ENCODE peak calls at places on chromosomes 6 and 20, in six cellular contexts. One of them, this sample, is unnamed.

GRCh38 chr6:6008648-6009421 is 2.1 kb upstream of the NRN1 start:
- DNase-seq in PC-3: peak
- DNase-seq in mesendoderm: peak
- DNase-seq in aorta: peak
- DNase-seq in iPS DF 6.9: no peak
- DNase-seq in mesenchymal stem cell: no peak
- DNase-seq in this sample: no peak

GRCh38 chr6:14743465-14744211 is 502.2 kb upstream of the JARID2 start:
- DNase-seq in PC-3: peak
- DNase-seq in mesendoderm: peak
- DNase-seq in aorta: peak
- DNase-seq in iPS DF 6.9: no peak
- DNase-seq in mesenchymal stem cell: peak
- DNase-seq in this sample: peak

GRCh38 chr6:161128680-161129196 is 137.2 kb downstream of the MAP3K4 start:
- DNase-seq in PC-3: peak
- DNase-seq in mesendoderm: no peak
- DNase-seq in aorta: no peak
- DNase-seq in iPS DF 6.9: no peak
- DNase-seq in mesenchymal stem cell: peak
- DNase-seq in this sample: peak

GRCh38 chr6:22300287-22300998 is 3.6 kb upstream of the PRL start:
- DNase-seq in PC-3: no peak
- DNase-seq in mesendoderm: no peak
- DNase-seq in aorta: no peak
- DNase-seq in iPS DF 6.9: no peak
- DNase-seq in mesenchymal stem cell: no peak
- DNase-seq in this sample: no peak

GRCh38 chr6:34465551-34466241 is at the start of gene PACSIN1:
- DNase-seq in PC-3: peak
- DNase-seq in mesendoderm: peak
- DNase-seq in aorta: no peak
- DNase-seq in iPS DF 6.9: no peak
- DNase-seq in mesenchymal stem cell: no peak
- DNase-seq in this sample: no peak

GRCh38 chr20:1308702-1309095 is 20.2 kb downstream of the SDCBP2 start:
- DNase-seq in PC-3: no peak
- DNase-seq in mesendoderm: no peak
- DNase-seq in aorta: peak
- DNase-seq in iPS DF 6.9: no peak
- DNase-seq in mesenchymal stem cell: no peak
- DNase-seq in this sample: no peak

GRCh38 chr20:43751167-43752050 is 24.6 kb upstream of the GTSF1L start:
- DNase-seq in PC-3: peak
- DNase-seq in mesendoderm: no peak
- DNase-seq in aorta: no peak
- DNase-seq in iPS DF 6.9: no peak
- DNase-seq in mesenchymal stem cell: peak
- DNase-seq in this sample: no peak

GRCh38 chr6:34671801-34672656 is 24.5 kb downstream of the ILRUN start:
- DNase-seq in PC-3: peak
- DNase-seq in mesendoderm: no peak
- DNase-seq in aorta: no peak
- DNase-seq in iPS DF 6.9: no peak
- DNase-seq in mesenchymal stem cell: peak
- DNase-seq in this sample: no peak

GRCh38 chr6:73802366-73802765 is 106.4 kb downstream of the CD109 start:
- DNase-seq in PC-3: no peak
- DNase-seq in mesendoderm: no peak
- DNase-seq in aorta: no peak
- DNase-seq in iPS DF 6.9: no peak
- DNase-seq in mesenchymal stem cell: no peak
- DNase-seq in this sample: no peak

GRCh38 chr6:43681303-43681702 is 6.3 kb downstream of the MRPS18A start:
- DNase-seq in PC-3: no peak
- DNase-seq in mesendoderm: no peak
- DNase-seq in aorta: peak
- DNase-seq in iPS DF 6.9: no peak
- DNase-seq in mesenchymal stem cell: no peak
- DNase-seq in this sample: no peak

GRCh38 chr6:52546678-52547077 is 30.2 kb downstream of the TRAM2 start:
- DNase-seq in PC-3: no peak
- DNase-seq in mesendoderm: no peak
- DNase-seq in aorta: no peak
- DNase-seq in iPS DF 6.9: no peak
- DNase-seq in mesenchymal stem cell: no peak
- DNase-seq in this sample: no peak

GRCh38 chr6:64622944-64623343 is 987.3 kb downstream of the PHF3 start:
- DNase-seq in PC-3: no peak
- DNase-seq in mesendoderm: no peak
- DNase-seq in aorta: no peak
- DNase-seq in iPS DF 6.9: no peak
- DNase-seq in mesenchymal stem cell: no peak
- DNase-seq in this sample: no peak

GRCh38 chr20:55667955-55668354 is 337.4 kb downstream of the CBLN4 start:
- DNase-seq in PC-3: no peak
- DNase-seq in mesendoderm: no peak
- DNase-seq in aorta: no peak
- DNase-seq in iPS DF 6.9: no peak
- DNase-seq in mesenchymal stem cell: no peak
- DNase-seq in this sample: no peak

GRCh38 chr6:34249469-34250370 is 914 bp upstream of the SMIM29 start:
- DNase-seq in PC-3: no peak
- DNase-seq in mesendoderm: no peak
- DNase-seq in aorta: peak
- DNase-seq in iPS DF 6.9: no peak
- DNase-seq in mesenchymal stem cell: no peak
- DNase-seq in this sample: no peak

GRCh38 chr6:133947302-133947900 is 5.6 kb upstream of the TBPL1 start:
- DNase-seq in PC-3: no peak
- DNase-seq in mesendoderm: no peak
- DNase-seq in aorta: no peak
- DNase-seq in iPS DF 6.9: no peak
- DNase-seq in mesenchymal stem cell: no peak
- DNase-seq in this sample: no peak

GRCh38 chr20:33279261-33279910 is 3.6 kb upstream of the BPIFB1 start:
- DNase-seq in PC-3: no peak
- DNase-seq in mesendoderm: no peak
- DNase-seq in aorta: no peak
- DNase-seq in iPS DF 6.9: no peak
- DNase-seq in mesenchymal stem cell: no peak
- DNase-seq in this sample: no peak

GRCh38 chr6:3928111-3928510 is 78.9 kb downstream of the FAM50B start:
- DNase-seq in PC-3: no peak
- DNase-seq in mesendoderm: no peak
- DNase-seq in aorta: no peak
- DNase-seq in iPS DF 6.9: no peak
- DNase-seq in mesenchymal stem cell: no peak
- DNase-seq in this sample: no peak

GRCh38 chr20:7714549-7714948 is 225.7 kb downstream of the HAO1 start:
- DNase-seq in PC-3: no peak
- DNase-seq in mesendoderm: no peak
- DNase-seq in aorta: no peak
- DNase-seq in iPS DF 6.9: no peak
- DNase-seq in mesenchymal stem cell: no peak
- DNase-seq in this sample: no peak

GRCh38 chr6:58198301-58198700 is 880.9 kb downstream of the PRIM2 start:
- DNase-seq in PC-3: peak
- DNase-seq in mesendoderm: no peak
- DNase-seq in aorta: no peak
- DNase-seq in iPS DF 6.9: no peak
- DNase-seq in mesenchymal stem cell: no peak
- DNase-seq in this sample: no peak

GRCh38 chr20:2946988-2947961 is 74.0 kb downstream of the PTPRA start:
- DNase-seq in PC-3: no peak
- DNase-seq in mesendoderm: no peak
- DNase-seq in aorta: no peak
- DNase-seq in iPS DF 6.9: no peak
- DNase-seq in mesenchymal stem cell: peak
- DNase-seq in this sample: no peak

GRCh38 chr20:21826946-21827345 is 121.5 kb downstream of the PAX1 start:
- DNase-seq in PC-3: no peak
- DNase-seq in mesendoderm: peak
- DNase-seq in aorta: no peak
- DNase-seq in iPS DF 6.9: no peak
- DNase-seq in mesenchymal stem cell: no peak
- DNase-seq in this sample: no peak

GRCh38 chr6:145948328-145948727 is 15.8 kb downstream of the SHPRH start:
- DNase-seq in PC-3: peak
- DNase-seq in mesendoderm: peak
- DNase-seq in aorta: no peak
- DNase-seq in iPS DF 6.9: no peak
- DNase-seq in mesenchymal stem cell: peak
- DNase-seq in this sample: no peak

GRCh38 chr6:27234576-27234975 is 12.9 kb upstream of the PRSS16 start:
- DNase-seq in PC-3: no peak
- DNase-seq in mesendoderm: no peak
- DNase-seq in aorta: no peak
- DNase-seq in iPS DF 6.9: no peak
- DNase-seq in mesenchymal stem cell: no peak
- DNase-seq in this sample: no peak
- H3K4me3 ChIP-seq in PC-3: no peak
- H3K4me3 ChIP-seq in mesendoderm: no peak
- H3K4me3 ChIP-seq in aorta: no peak
- H3K4me3 ChIP-seq in iPS DF 6.9: no peak
- H3K4me3 ChIP-seq in mesenchymal stem cell: no peak
- H3K4me3 ChIP-seq in this sample: peak

DNA sequence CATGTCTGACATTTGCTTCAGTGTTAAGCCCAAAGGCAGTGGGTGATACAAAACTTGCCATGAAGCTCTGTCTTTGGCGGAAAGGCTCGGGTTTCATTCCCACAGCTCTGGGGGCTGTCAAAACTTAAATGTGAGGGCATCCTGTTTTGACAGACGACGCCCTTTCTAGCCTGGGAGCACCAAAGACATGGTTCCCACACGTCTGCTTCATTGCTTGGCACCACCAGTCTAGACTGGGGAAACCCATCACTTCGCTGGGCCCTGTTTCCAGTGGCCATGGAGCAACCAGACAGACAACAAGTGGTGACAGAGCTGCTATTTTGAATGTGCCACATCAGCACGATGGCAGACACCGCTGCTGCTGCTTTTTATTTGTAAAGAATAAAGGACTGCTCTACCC is 127.5 kb downstream of the SASH1 start:
- DNase-seq in PC-3: no peak
- DNase-seq in mesendoderm: no peak
- DNase-seq in aorta: no peak
- DNase-seq in iPS DF 6.9: no peak
- DNase-seq in mesenchymal stem cell: peak
- DNase-seq in this sample: no peak
- H3K27ac ChIP-seq in PC-3: no peak
- H3K27ac ChIP-seq in mesendoderm: no peak
- H3K27ac ChIP-seq in aorta: no peak
- H3K27ac ChIP-seq in iPS DF 6.9: no peak
- H3K27ac ChIP-seq in mesenchymal stem cell: no peak
- H3K27ac ChIP-seq in this sample: no peak

GRCh38 chr6:159572344-159573120 is 120.5 kb downstream of the SOD2 start:
- DNase-seq in PC-3: no peak
- DNase-seq in mesendoderm: no peak
- DNase-seq in aorta: no peak
- DNase-seq in iPS DF 6.9: no peak
- DNase-seq in mesenchymal stem cell: no peak
- DNase-seq in this sample: no peak

GRCh38 chr6:159578629-159579028 is 114.4 kb downstream of the SOD2 start:
- DNase-seq in PC-3: no peak
- DNase-seq in mesendoderm: no peak
- DNase-seq in aorta: no peak
- DNase-seq in iPS DF 6.9: no peak
- DNase-seq in mesenchymal stem cell: no peak
- DNase-seq in this sample: no peak

GRCh38 chr6:159582736-159583135 is 110.3 kb downstream of the SOD2 start:
- DNase-seq in PC-3: no peak
- DNase-seq in mesendoderm: no peak
- DNase-seq in aorta: no peak
- DNase-seq in iPS DF 6.9: no peak
- DNase-seq in mesenchymal stem cell: no peak
- DNase-seq in this sample: no peak

DNA sequence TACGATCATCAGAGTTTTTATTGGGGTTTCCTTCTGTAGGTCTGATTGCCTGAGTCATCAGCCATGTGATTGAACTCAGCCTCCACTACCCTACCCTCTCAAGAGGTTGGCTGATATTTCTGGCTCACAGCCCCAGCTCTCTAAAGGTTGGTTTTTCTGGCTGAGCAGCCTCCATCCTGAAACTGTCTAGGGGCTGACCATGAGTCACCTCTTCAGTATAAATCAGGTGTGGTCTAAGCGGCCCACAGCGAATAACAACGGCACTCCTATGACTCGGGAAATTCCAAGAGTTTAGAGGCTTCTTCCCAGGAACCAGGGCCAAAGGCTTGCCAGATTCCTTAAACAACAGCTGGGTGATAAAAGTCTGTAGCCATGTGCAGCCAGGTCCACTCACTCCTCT is 115.5 kb downstream of the SOD2 start:
- DNase-seq in PC-3: peak
- DNase-seq in mesendoderm: peak
- DNase-seq in aorta: no peak
- DNase-seq in iPS DF 6.9: no peak
- DNase-seq in mesenchymal stem cell: no peak
- DNase-seq in this sample: no peak
- H3K4me3 ChIP-seq in PC-3: no peak
- H3K4me3 ChIP-seq in mesendoderm: no peak
- H3K4me3 ChIP-seq in aorta: no peak
- H3K4me3 ChIP-seq in iPS DF 6.9: no peak
- H3K4me3 ChIP-seq in mesenchymal stem cell: no peak
- H3K4me3 ChIP-seq in this sample: no peak

GRCh38 chr6:138596126-138596525 is 96.8 kb upstream of the NHSL1 start:
- DNase-seq in PC-3: no peak
- DNase-seq in mesendoderm: no peak
- DNase-seq in aorta: no peak
- DNase-seq in iPS DF 6.9: no peak
- DNase-seq in mesenchymal stem cell: no peak
- DNase-seq in this sample: no peak

GRCh38 chr6:138593100-138593877 is 94.0 kb upstream of the NHSL1 start:
- DNase-seq in PC-3: peak
- DNase-seq in mesendoderm: peak
- DNase-seq in aorta: no peak
- DNase-seq in iPS DF 6.9: no peak
- DNase-seq in mesenchymal stem cell: peak
- DNase-seq in this sample: peak

GRCh38 chr6:138596591-138596990 is 97.3 kb upstream of the NHSL1 start:
- DNase-seq in PC-3: no peak
- DNase-seq in mesendoderm: no peak
- DNase-seq in aorta: no peak
- DNase-seq in iPS DF 6.9: no peak
- DNase-seq in mesenchymal stem cell: no peak
- DNase-seq in this sample: no peak

GRCh38 chr6:138594042-138594636 is 94.8 kb upstream of the NHSL1 start:
- DNase-seq in PC-3: no peak
- DNase-seq in mesendoderm: no peak
- DNase-seq in aorta: no peak
- DNase-seq in iPS DF 6.9: no peak
- DNase-seq in mesenchymal stem cell: no peak
- DNase-seq in this sample: no peak

DNA sequence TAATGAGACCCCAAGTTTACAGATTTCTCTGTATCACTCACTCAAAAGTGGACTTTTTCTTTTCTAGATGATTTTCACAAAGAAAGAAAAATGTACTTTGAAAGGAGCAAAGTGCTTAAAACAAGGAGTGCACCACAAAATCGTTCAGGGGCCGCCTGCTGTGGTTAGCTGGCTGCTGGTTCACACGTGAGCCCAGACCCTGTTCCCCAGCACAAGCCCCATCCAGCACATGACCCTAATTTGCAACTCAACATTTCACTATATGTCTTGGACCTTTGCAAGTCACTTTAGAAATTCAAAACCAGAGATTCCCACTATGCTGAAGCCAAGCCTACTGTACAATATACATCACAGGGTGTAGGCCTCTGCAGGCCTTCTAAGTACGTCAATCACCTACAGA is 95.5 kb upstream of the NHSL1 start:
- DNase-seq in PC-3: no peak
- DNase-seq in mesendoderm: no peak
- DNase-seq in aorta: no peak
- DNase-seq in iPS DF 6.9: no peak
- DNase-seq in mesenchymal stem cell: peak
- DNase-seq in this sample: no peak
- H3K27ac ChIP-seq in PC-3: peak
- H3K27ac ChIP-seq in mesendoderm: no peak
- H3K27ac ChIP-seq in aorta: no peak
- H3K27ac ChIP-seq in iPS DF 6.9: no peak
- H3K27ac ChIP-seq in mesenchymal stem cell: no peak
- H3K27ac ChIP-seq in this sample: no peak